ENCODE peak calls at places on chromosomes 7 and 10, in nine cellular contexts. O is neural progenitor cell, D is colonic mucosa, B is Panc1, V is kidney, L is adrenal gland, H is heart left ventricle, X is A673, J is spleen. W is an unnamed sample.
A peak's percentile ranks its signal among the peaks of the same experiment; 100 is the strongest.

GRCh38 chr10:74314166-74314565 is 163.1 kb downstream of the ADK start:
- DNase-seq in D (no peak), V (no peak), H (no peak), B (no peak), O (no peak), L (no peak), X (no peak), J (no peak), W (no peak)

GRCh38 chr7:47757946-47758371 is 176.0 kb upstream of the TNS3 start:
- DNase-seq in J (no peak), V (peak; percentile 95), L (peak; percentile 52), X (no peak), B (no peak), D (no peak), O (no peak), H (peak; percentile 35), W (peak; percentile 63)

GRCh38 chr10:3048114-3049019 is 19.0 kb upstream of the PFKP start:
- DNase-seq in J (no peak), B (no peak), H (no peak), O (peak; percentile 43), V (no peak), D (no peak), L (no peak), X (no peak), W (no peak)

GRCh38 chr10:82925547-82925946 is 1050.6 kb downstream of the NRG3 start:
- DNase-seq in D (no peak), L (no peak), O (no peak), V (no peak), H (no peak), B (no peak), X (no peak), J (no peak), W (no peak)

GRCh38 chr7:128108641-128109423 is 77.6 kb upstream of the LRRC4 start:
- DNase-seq in L (no peak), H (no peak), D (no peak), O (no peak), B (no peak), X (no peak), J (peak; percentile 80), V (no peak), W (no peak)

GRCh38 chr7:33339074-33339805 is 209.9 kb downstream of the BBS9 start:
- DNase-seq in J (no peak), X (no peak), O (no peak), H (no peak), L (no peak), V (no peak), B (no peak), D (no peak), W (no peak)

GRCh38 chr7:104809906-104810305 is 204.1 kb upstream of the KMT2E start:
- DNase-seq in B (no peak), V (no peak), H (no peak), D (no peak), X (no peak), O (no peak), J (no peak), L (no peak), W (no peak)

GRCh38 chr7:135486258-135486657 is 23.6 kb downstream of the CNOT4 start:
- DNase-seq in L (no peak), O (no peak), H (no peak), D (no peak), B (no peak), V (no peak), J (no peak), X (no peak), W (no peak)

GRCh38 chr7:150715293-150715692 is 1.1 kb upstream of the GIMAP1 start:
- DNase-seq in O (no peak), J (no peak), V (no peak), D (no peak), X (no peak), L (no peak), B (no peak), H (no peak), W (no peak)

GRCh38 chr7:104444019-104444418 is 115.6 kb downstream of the LHFPL3 start:
- DNase-seq in B (no peak), O (no peak), L (no peak), V (no peak), J (no peak), X (no peak), H (no peak), D (no peak), W (no peak)

GRCh38 chr7:43904533-43905208 is 1.7 kb downstream of the URGCP start:
- DNase-seq in O (no peak), J (no peak), B (no peak), H (no peak), X (no peak), D (no peak), L (no peak), V (no peak), W (no peak)

GRCh38 chr10:123017421-123018165 is 8.8 kb downstream of the ACADSB start:
- DNase-seq in J (no peak), V (no peak), O (no peak), X (no peak), H (no peak), L (no peak), B (no peak), D (no peak), W (no peak)

GRCh38 chr7:29511337-29511736 is 52.3 kb upstream of the PRR15 start:
- DNase-seq in B (no peak), D (no peak), O (no peak), V (no peak), J (no peak), X (no peak), L (no peak), H (no peak), W (no peak)

GRCh38 chr10:122344741-122345258 is 29.7 kb upstream of the PLEKHA1 start:
- DNase-seq in X (no peak), B (no peak), J (no peak), O (no peak), D (peak; percentile 53), L (peak; percentile 25), H (no peak), V (no peak), W (no peak)

GRCh38 chr10:80617807-80618206 is 80.1 kb downstream of the SH2D4B start:
- DNase-seq in O (no peak), L (no peak), J (no peak), B (no peak), V (no peak), H (no peak), X (no peak), D (no peak), W (no peak)

GRCh38 chr10:34137955-34138354 is 677.1 kb downstream of the PARD3 start:
- DNase-seq in V (no peak), B (no peak), D (no peak), J (no peak), H (no peak), L (no peak), X (no peak), O (no peak), W (no peak)

GRCh38 chr7:112571852-112572607 is 91.2 kb downstream of the LSMEM1 start:
- DNase-seq in J (no peak), H (no peak), O (peak; percentile 25), L (no peak), V (no peak), D (peak; percentile 53), B (no peak), X (no peak), W (no peak)
- TF ChIP-seq CTCF in J (no peak), H (no peak), O (peak; percentile 31), L (no peak), V (no peak), D (peak; percentile 25), B (peak; percentile 30), X (peak; percentile 45), W (peak; percentile 10)

DNA sequence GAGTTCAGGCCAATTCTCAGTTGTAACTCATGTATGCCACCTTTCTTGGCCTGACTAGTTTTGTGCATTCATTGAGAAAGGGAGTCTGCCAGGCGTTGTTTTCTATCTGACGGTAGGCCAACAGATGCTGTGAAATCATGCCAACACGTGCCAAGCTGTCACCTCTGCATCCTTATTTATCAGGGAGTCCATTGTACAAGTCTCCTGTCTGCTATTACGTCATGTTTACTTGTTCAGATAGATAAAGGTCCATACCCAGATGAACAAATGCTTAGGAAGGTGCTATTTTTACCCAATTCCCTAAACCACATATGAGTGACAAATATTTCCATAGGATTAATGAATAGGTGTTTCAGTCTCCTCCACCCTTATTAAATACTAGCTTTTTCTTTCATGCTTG is 127.2 kb upstream of the CDK6 start:
- DNase-seq in X (no peak), L (no peak), J (no peak), O (no peak), V (no peak), H (no peak), D (no peak), B (no peak), W (no peak)
- H3K4me1 ChIP-seq in X (no peaks in the 10 kb centered on the region), L (no peaks in the 10 kb centered on the region), J (no peaks in the 10 kb centered on the region), O (no peaks in the 10 kb centered on the region), V (no peaks in the 10 kb centered on the region), H (no peaks in the 10 kb centered on the region), D (no peaks in the 10 kb centered on the region), B (no peaks in the 10 kb centered on the region), W (no peaks in the 10 kb centered on the region)

GRCh38 chr7:130668258-130669050 is at the start of gene COPG2:
- DNase-seq in O (peak; percentile 97), L (peak; percentile 88), D (peak; percentile 86), H (peak; percentile 90), B (peak; percentile 35), J (peak; percentile 96), V (peak; percentile 93), X (peak; percentile 93), W (peak; percentile 90)
- TF ChIP-seq CTCF in O (no peak), L (peak; percentile 15), D (no peak), H (peak; percentile 5), B (no peak), J (peak; percentile 52), V (no peak), X (no peak), W (peak; percentile 26)

GRCh38 chr10:78066728-78067430 is 33.2 kb downstream of the RPS24 start:
- DNase-seq in D (no peak), J (no peak), X (no peak), O (no peak), L (no peak), B (no peak), V (peak; percentile 54), H (no peak), W (no peak)

GRCh38 chr10:78059916-78060315 is 26.3 kb downstream of the RPS24 start:
- DNase-seq in V (no peak), O (no peak), B (no peak), L (no peak), X (no peak), D (no peak), H (no peak), J (no peak), W (no peak)

GRCh38 chr10:78062296-78062695 is 28.6 kb downstream of the RPS24 start:
- DNase-seq in V (peak; percentile 12), X (no peak), D (no peak), L (no peak), H (no peak), O (no peak), B (no peak), J (peak; percentile 29), W (no peak)

GRCh38 chr10:78065616-78066410 is 32.1 kb downstream of the RPS24 start:
- DNase-seq in B (no peak), J (no peak), O (no peak), V (peak; percentile 55), D (peak; percentile 87), H (no peak), L (no peak), X (peak; percentile 24), W (no peak)

DNA sequence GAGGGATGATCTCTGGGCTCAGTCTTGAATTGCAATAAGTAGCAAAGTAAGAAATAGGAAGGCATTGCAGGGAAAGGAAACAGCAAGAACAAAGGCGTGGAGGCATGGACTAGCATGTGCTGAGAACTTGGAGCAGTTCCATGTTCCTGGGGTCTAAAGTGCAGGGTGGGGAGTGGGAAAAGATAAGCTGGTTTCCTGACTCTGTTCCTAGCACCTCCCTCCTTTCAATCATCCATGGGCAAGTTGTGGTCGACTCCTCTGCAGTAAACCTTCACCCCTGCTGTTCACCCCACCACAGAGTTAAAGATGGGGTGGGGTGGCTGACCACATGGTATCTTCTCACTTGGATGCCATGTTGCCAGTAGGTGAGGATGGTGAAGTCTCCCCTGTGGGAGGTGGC is 29.6 kb downstream of the RPS24 start:
- DNase-seq in H (no peak), J (no peak), L (no peak), D (no peak), X (no peak), B (no peak), V (peak; percentile 6), O (no peak), W (no peak)
- H3K4me1 ChIP-seq in H (no peaks in the 10 kb centered on the region), J (peaks cover 8% of the 10 kb centered on the region), L (no peaks in the 10 kb centered on the region), D (peaks cover 3% of the 10 kb centered on the region), X (no peaks in the 10 kb centered on the region), B (no peaks in the 10 kb centered on the region), V (no peaks in the 10 kb centered on the region), O (peaks cover 7% of the 10 kb centered on the region), W (no peaks in the 10 kb centered on the region)

W was measured in left ventricle myocardium inferior.